ENCODE peak calls at places on chromosomes 3 and 15, in ten cellular contexts. One of them, this sample, is unnamed. For H3K9me3, the result is how much of the 10 kb centered on the place peaks cover.

GRCh38 chr15:53762916-53763315 is 3.5 kb upstream of the WDR72 start:
- DNase-seq in HCT116: no peak
- DNase-seq in cardiac muscle cell: no peak
- DNase-seq in left ventricle myocardium inferior: no peak
- DNase-seq in uterus: no peak
- DNase-seq in osteoblast: no peak
- DNase-seq in BE2C: no peak
- DNase-seq in colonic mucosa: no peak
- DNase-seq in spleen: no peak
- DNase-seq in heart right ventricle: no peak
- DNase-seq in this sample: no peak

GRCh38 chr3:155026999-155027591 is 53.0 kb upstream of the MME start:
- DNase-seq in uterus: no peak
- DNase-seq in cardiac muscle cell: no peak
- DNase-seq in colonic mucosa: no peak
- DNase-seq in left ventricle myocardium inferior: no peak
- DNase-seq in HCT116: no peak
- DNase-seq in osteoblast: no peak
- DNase-seq in BE2C: no peak
- DNase-seq in spleen: no peak
- DNase-seq in heart right ventricle: no peak
- DNase-seq in this sample: no peak

GRCh38 chr3:121165397-121165837 is 257.4 kb downstream of the STXBP5L start:
- DNase-seq in spleen: no peak
- DNase-seq in osteoblast: no peak
- DNase-seq in HCT116: peak
- DNase-seq in heart right ventricle: no peak
- DNase-seq in colonic mucosa: no peak
- DNase-seq in BE2C: no peak
- DNase-seq in uterus: no peak
- DNase-seq in cardiac muscle cell: no peak
- DNase-seq in left ventricle myocardium inferior: no peak
- DNase-seq in this sample: no peak

GRCh38 chr3:120473896-120474675 is 23.3 kb upstream of the FSTL1 start:
- DNase-seq in HCT116: no peak
- DNase-seq in colonic mucosa: no peak
- DNase-seq in uterus: no peak
- DNase-seq in spleen: no peak
- DNase-seq in osteoblast: no peak
- DNase-seq in heart right ventricle: no peak
- DNase-seq in BE2C: no peak
- DNase-seq in cardiac muscle cell: no peak
- DNase-seq in left ventricle myocardium inferior: no peak
- DNase-seq in this sample: no peak

GRCh38 chr15:68052431-68052830 is 1.7 kb upstream of the PIAS1 start:
- DNase-seq in left ventricle myocardium inferior: no peak
- DNase-seq in heart right ventricle: no peak
- DNase-seq in spleen: no peak
- DNase-seq in HCT116: no peak
- DNase-seq in cardiac muscle cell: no peak
- DNase-seq in BE2C: no peak
- DNase-seq in osteoblast: no peak
- DNase-seq in colonic mucosa: no peak
- DNase-seq in uterus: no peak
- DNase-seq in this sample: no peak

GRCh38 chr3:89577517-89578252 is 470.3 kb downstream of the EPHA3 start:
- DNase-seq in BE2C: no peak
- DNase-seq in cardiac muscle cell: no peak
- DNase-seq in colonic mucosa: no peak
- DNase-seq in uterus: no peak
- DNase-seq in HCT116: no peak
- DNase-seq in osteoblast: no peak
- DNase-seq in spleen: no peak
- DNase-seq in heart right ventricle: no peak
- DNase-seq in left ventricle myocardium inferior: no peak
- DNase-seq in this sample: no peak

GRCh38 chr15:78000089-78000926 is 77.2 kb downstream of the TBC1D2B start:
- DNase-seq in cardiac muscle cell: peak
- DNase-seq in osteoblast: no peak
- DNase-seq in uterus: peak
- DNase-seq in left ventricle myocardium inferior: peak
- DNase-seq in colonic mucosa: peak
- DNase-seq in heart right ventricle: peak
- DNase-seq in BE2C: peak
- DNase-seq in HCT116: peak
- DNase-seq in spleen: peak
- DNase-seq in this sample: no peak

GRCh38 chr3:177193706-177194268 is 3.5 kb downstream of the TBL1XR1 start:
- DNase-seq in heart right ventricle: no peak
- DNase-seq in osteoblast: peak
- DNase-seq in HCT116: no peak
- DNase-seq in cardiac muscle cell: no peak
- DNase-seq in colonic mucosa: no peak
- DNase-seq in uterus: no peak
- DNase-seq in spleen: no peak
- DNase-seq in BE2C: no peak
- DNase-seq in left ventricle myocardium inferior: no peak
- DNase-seq in this sample: no peak

GRCh38 chr3:98786364-98786930 is 23.3 kb downstream of the ST3GAL6 start:
- DNase-seq in colonic mucosa: no peak
- DNase-seq in uterus: no peak
- DNase-seq in heart right ventricle: no peak
- DNase-seq in spleen: no peak
- DNase-seq in left ventricle myocardium inferior: no peak
- DNase-seq in osteoblast: no peak
- DNase-seq in HCT116: no peak
- DNase-seq in cardiac muscle cell: no peak
- DNase-seq in BE2C: no peak
- DNase-seq in this sample: no peak

GRCh38 chr3:148930785-148931184 is 60.6 kb upstream of the GYG1 start:
- DNase-seq in heart right ventricle: no peak
- DNase-seq in BE2C: no peak
- DNase-seq in colonic mucosa: no peak
- DNase-seq in left ventricle myocardium inferior: no peak
- DNase-seq in uterus: no peak
- DNase-seq in cardiac muscle cell: no peak
- DNase-seq in HCT116: no peak
- DNase-seq in osteoblast: peak
- DNase-seq in spleen: no peak
- DNase-seq in this sample: no peak

DNA sequence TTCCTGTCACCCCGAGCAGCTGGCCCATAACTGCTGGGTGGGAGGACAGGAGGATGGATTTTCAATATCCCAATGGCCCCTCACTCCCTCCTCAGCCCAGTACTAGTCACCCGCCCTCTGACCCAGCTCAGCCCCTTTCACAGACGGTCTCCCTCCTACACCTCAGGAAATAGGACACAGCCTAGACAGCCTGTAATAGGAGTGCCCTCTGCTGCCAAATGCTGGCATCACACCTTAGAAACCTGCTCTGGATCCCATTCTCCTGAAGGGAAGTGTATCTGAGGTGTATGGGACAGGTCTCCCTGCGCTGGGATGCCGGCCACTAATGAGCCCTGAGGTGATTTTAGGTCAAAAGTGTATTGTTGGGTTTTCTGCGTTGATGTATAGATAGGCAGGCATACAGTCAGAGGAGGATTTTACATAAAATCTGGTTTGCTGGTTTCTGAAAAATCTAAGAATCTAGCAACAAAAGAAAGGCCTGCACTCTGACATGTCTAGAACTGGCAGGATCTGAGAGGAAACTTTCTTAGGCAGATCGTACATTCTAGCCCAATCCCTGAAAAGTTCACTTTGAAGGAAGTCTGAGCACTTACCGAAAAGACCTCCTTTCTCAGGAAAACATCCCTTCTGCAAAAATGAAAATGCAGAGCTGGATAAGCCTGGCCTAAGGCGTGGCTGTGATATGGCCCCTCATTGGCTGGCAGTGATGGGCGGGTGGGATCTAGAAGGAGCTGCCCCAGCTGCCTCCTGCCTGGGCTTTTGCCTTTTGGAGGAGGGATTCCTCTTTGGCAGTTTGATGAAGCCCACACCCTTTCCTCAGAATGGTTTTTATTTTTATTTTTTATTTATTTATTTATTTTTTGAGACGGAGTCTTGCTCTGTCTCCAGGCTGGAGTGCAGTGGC is 3.7 kb upstream of the DZIP1L start:
- DNase-seq in BE2C: peak
- DNase-seq in uterus: peak
- DNase-seq in osteoblast: peak
- DNase-seq in HCT116: peak
- DNase-seq in left ventricle myocardium inferior: peak
- DNase-seq in colonic mucosa: peak
- DNase-seq in heart right ventricle: peak
- DNase-seq in spleen: no peak
- DNase-seq in cardiac muscle cell: peak
- DNase-seq in this sample: no peak
- TF ChIP-seq CTCF in BE2C: peak
- TF ChIP-seq CTCF in uterus: peak
- TF ChIP-seq CTCF in osteoblast: peak
- TF ChIP-seq CTCF in HCT116: peak
- TF ChIP-seq CTCF in left ventricle myocardium inferior: peak
- TF ChIP-seq CTCF in colonic mucosa: peak
- TF ChIP-seq CTCF in heart right ventricle: peak
- TF ChIP-seq CTCF in spleen: peak
- TF ChIP-seq CTCF in cardiac muscle cell: peak
- TF ChIP-seq CTCF in this sample: peak

GRCh38 chr3:6119367-6119766 is 741.5 kb upstream of the GRM7 start:
- DNase-seq in spleen: no peak
- DNase-seq in BE2C: no peak
- DNase-seq in uterus: no peak
- DNase-seq in cardiac muscle cell: no peak
- DNase-seq in left ventricle myocardium inferior: no peak
- DNase-seq in osteoblast: no peak
- DNase-seq in colonic mucosa: no peak
- DNase-seq in heart right ventricle: no peak
- DNase-seq in HCT116: no peak
- DNase-seq in this sample: no peak

GRCh38 chr3:6125520-6125919 is 735.4 kb upstream of the GRM7 start:
- DNase-seq in colonic mucosa: no peak
- DNase-seq in uterus: no peak
- DNase-seq in BE2C: no peak
- DNase-seq in HCT116: no peak
- DNase-seq in heart right ventricle: no peak
- DNase-seq in osteoblast: no peak
- DNase-seq in cardiac muscle cell: peak
- DNase-seq in spleen: no peak
- DNase-seq in left ventricle myocardium inferior: no peak
- DNase-seq in this sample: no peak

GRCh38 chr3:6124875-6125274 is 736.0 kb upstream of the GRM7 start:
- DNase-seq in HCT116: no peak
- DNase-seq in cardiac muscle cell: no peak
- DNase-seq in heart right ventricle: no peak
- DNase-seq in uterus: no peak
- DNase-seq in spleen: no peak
- DNase-seq in left ventricle myocardium inferior: no peak
- DNase-seq in osteoblast: no peak
- DNase-seq in colonic mucosa: no peak
- DNase-seq in BE2C: no peak
- DNase-seq in this sample: no peak

GRCh38 chr3:6120786-6121185 is 740.1 kb upstream of the GRM7 start:
- DNase-seq in uterus: no peak
- DNase-seq in spleen: no peak
- DNase-seq in cardiac muscle cell: no peak
- DNase-seq in colonic mucosa: no peak
- DNase-seq in left ventricle myocardium inferior: no peak
- DNase-seq in heart right ventricle: no peak
- DNase-seq in osteoblast: no peak
- DNase-seq in BE2C: no peak
- DNase-seq in HCT116: no peak
- DNase-seq in this sample: no peak
- H3K9me3 ChIP-seq in uterus: under half
- H3K9me3 ChIP-seq in spleen: under half
- H3K9me3 ChIP-seq in cardiac muscle cell: under half
- H3K9me3 ChIP-seq in colonic mucosa: under half
- H3K9me3 ChIP-seq in left ventricle myocardium inferior: under half
- H3K9me3 ChIP-seq in heart right ventricle: under half
- H3K9me3 ChIP-seq in osteoblast: under half
- H3K9me3 ChIP-seq in BE2C: under half
- H3K9me3 ChIP-seq in HCT116: under half
- H3K9me3 ChIP-seq in this sample: under half

DNA sequence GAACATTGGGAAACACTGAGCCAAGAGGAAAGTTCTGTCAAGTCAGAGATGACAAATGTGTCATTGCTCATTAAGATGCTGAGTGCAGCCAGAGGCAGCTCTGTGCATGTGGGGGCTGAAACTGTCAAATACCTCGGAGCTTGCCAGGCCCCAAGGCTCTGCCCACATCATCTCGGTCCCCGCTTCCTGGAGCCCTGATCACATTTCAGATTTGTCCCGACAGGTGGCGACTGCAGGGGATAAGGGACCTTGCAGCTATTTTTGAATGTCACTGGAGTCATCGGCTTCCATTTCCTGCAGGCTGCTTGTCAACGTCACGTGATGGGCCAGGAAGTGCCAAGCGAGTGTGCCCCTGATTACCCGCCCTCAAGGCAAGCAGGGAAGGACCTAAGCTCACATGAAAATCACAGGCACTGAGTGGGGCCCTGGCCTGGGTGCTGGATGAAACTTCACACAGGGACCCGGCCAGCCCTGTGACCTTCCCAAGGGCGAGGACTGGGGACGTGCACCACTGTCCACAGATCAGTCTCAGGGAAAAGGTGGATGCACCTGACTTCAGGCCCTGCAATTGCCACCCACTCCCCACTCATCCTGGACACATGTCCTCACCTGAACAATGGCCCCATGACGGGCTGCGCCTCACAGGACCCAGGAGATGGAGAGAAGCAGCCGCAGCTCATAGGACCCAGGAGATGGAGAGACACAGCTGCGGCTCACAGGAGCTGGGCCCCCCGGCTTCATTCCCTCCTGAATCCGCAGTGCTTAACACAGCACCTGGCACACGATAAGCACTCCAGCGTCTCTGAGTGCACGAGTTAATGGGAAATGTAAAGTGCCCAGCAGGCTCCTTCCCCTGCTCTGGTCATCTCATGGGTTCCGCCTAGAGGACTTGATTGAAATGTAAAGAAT is 73.4 kb downstream of the NUP210 start:
- DNase-seq in BE2C: peak
- DNase-seq in HCT116: no peak
- DNase-seq in osteoblast: peak
- DNase-seq in uterus: no peak
- DNase-seq in cardiac muscle cell: peak
- DNase-seq in spleen: peak
- DNase-seq in left ventricle myocardium inferior: peak
- DNase-seq in colonic mucosa: peak
- DNase-seq in heart right ventricle: peak
- DNase-seq in this sample: no peak
- TF ChIP-seq CTCF in BE2C: peak
- TF ChIP-seq CTCF in HCT116: no peak
- TF ChIP-seq CTCF in osteoblast: no peak
- TF ChIP-seq CTCF in uterus: no peak
- TF ChIP-seq CTCF in cardiac muscle cell: no peak
- TF ChIP-seq CTCF in spleen: no peak
- TF ChIP-seq CTCF in left ventricle myocardium inferior: peak
- TF ChIP-seq CTCF in colonic mucosa: no peak
- TF ChIP-seq CTCF in heart right ventricle: peak
- TF ChIP-seq CTCF in this sample: no peak

DNA sequence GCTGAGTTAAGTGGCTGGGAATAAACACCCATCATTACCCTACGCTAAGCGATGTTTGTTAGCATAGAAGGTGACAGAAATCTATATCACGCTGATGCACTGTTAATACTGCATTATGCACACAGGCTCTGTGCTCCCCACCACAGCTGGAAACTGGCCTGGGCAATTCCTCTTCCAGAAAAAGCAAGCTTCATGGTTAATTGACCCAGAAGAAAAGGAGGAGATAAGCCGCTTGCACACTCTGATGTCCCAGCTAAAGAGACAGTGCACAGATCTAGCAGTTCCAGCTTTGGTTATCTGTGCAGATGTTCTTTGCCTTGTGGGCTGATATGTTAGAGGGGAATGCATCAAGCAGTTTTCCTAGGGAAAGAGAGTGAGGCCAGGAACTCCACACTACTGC is 232.6 kb downstream of the NTRK3 start:
- DNase-seq in uterus: no peak
- DNase-seq in HCT116: no peak
- DNase-seq in BE2C: peak
- DNase-seq in colonic mucosa: no peak
- DNase-seq in heart right ventricle: no peak
- DNase-seq in left ventricle myocardium inferior: no peak
- DNase-seq in cardiac muscle cell: no peak
- DNase-seq in spleen: no peak
- DNase-seq in osteoblast: no peak
- DNase-seq in this sample: no peak
- H3K9me3 ChIP-seq in uterus: under half
- H3K9me3 ChIP-seq in HCT116: under half
- H3K9me3 ChIP-seq in BE2C: under half
- H3K9me3 ChIP-seq in colonic mucosa: under half
- H3K9me3 ChIP-seq in heart right ventricle: under half
- H3K9me3 ChIP-seq in left ventricle myocardium inferior: under half
- H3K9me3 ChIP-seq in cardiac muscle cell: under half
- H3K9me3 ChIP-seq in spleen: under half
- H3K9me3 ChIP-seq in osteoblast: under half
- H3K9me3 ChIP-seq in this sample: under half